ENCODE peak calls at places on chromosomes 2 and 18, in four cellular contexts. One of them, this sample, is unnamed.

GRCh38 chr2:10019174-10019971 is 24.0 kb upstream of the KLF11 start:
- DNase-seq in tibial artery: peak
- DNase-seq in transverse colon: no peak
- DNase-seq in naive B cell: no peak
- DNase-seq in this sample: no peak

GRCh38 chr2:67579791-67580190 is 182.7 kb downstream of the ETAA1 start:
- DNase-seq in naive B cell: no peak
- DNase-seq in transverse colon: no peak
- DNase-seq in tibial artery: no peak
- DNase-seq in this sample: no peak

GRCh38 chr2:20590704-20591515 is 60.0 kb downstream of the HS1BP3 start:
- DNase-seq in tibial artery: peak
- DNase-seq in transverse colon: peak
- DNase-seq in naive B cell: no peak
- DNase-seq in this sample: no peak

GRCh38 chr18:55477537-55478300 is 110.3 kb downstream of the TCF4 start:
- DNase-seq in naive B cell: peak
- DNase-seq in tibial artery: no peak
- DNase-seq in transverse colon: no peak
- DNase-seq in this sample: peak

GRCh38 chr2:68739261-68740183 is 4.9 kb downstream of the ARHGAP25 start:
- DNase-seq in naive B cell: no peak
- DNase-seq in transverse colon: no peak
- DNase-seq in tibial artery: no peak
- DNase-seq in this sample: peak

GRCh38 chr18:24055009-24055804 is 40.7 kb downstream of the TTC39C start:
- DNase-seq in tibial artery: no peak
- DNase-seq in naive B cell: peak
- DNase-seq in transverse colon: no peak
- DNase-seq in this sample: no peak

GRCh38 chr2:160226367-160226766 is 26.3 kb upstream of the ITGB6 start:
- DNase-seq in tibial artery: no peak
- DNase-seq in naive B cell: no peak
- DNase-seq in transverse colon: no peak
- DNase-seq in this sample: no peak

GRCh38 chr2:201220102-201220570 is 37.2 kb downstream of the CASP10 start:
- DNase-seq in naive B cell: peak
- DNase-seq in transverse colon: peak
- DNase-seq in tibial artery: no peak
- DNase-seq in this sample: no peak

GRCh38 chr2:33835926-33836325 is 236.8 kb upstream of the FAM98A start:
- DNase-seq in naive B cell: no peak
- DNase-seq in transverse colon: no peak
- DNase-seq in tibial artery: no peak
- DNase-seq in this sample: no peak

GRCh38 chr2:111048856-111049551 is 71.7 kb upstream of the BCL2L11 start:
- DNase-seq in naive B cell: no peak
- DNase-seq in transverse colon: no peak
- DNase-seq in tibial artery: no peak
- DNase-seq in this sample: no peak

GRCh38 chr18:32769242-32770180 is 3.3 kb downstream of the KLHL14 start:
- DNase-seq in naive B cell: peak
- DNase-seq in tibial artery: no peak
- DNase-seq in transverse colon: no peak
- DNase-seq in this sample: no peak

GRCh38 chr18:68725341-68725740 is 10.4 kb upstream of the TMX3 start:
- DNase-seq in transverse colon: no peak
- DNase-seq in naive B cell: no peak
- DNase-seq in tibial artery: no peak
- DNase-seq in this sample: no peak

GRCh38 chr2:24720310-24720709 is 72.9 kb downstream of the PTRHD1 start:
- DNase-seq in tibial artery: no peak
- DNase-seq in transverse colon: no peak
- DNase-seq in naive B cell: peak
- DNase-seq in this sample: no peak

GRCh38 chr2:173716458-173717052 is 248.6 kb downstream of the SP3 start:
- DNase-seq in tibial artery: no peak
- DNase-seq in transverse colon: no peak
- DNase-seq in naive B cell: no peak
- DNase-seq in this sample: no peak

GRCh38 chr2:45418532-45418931 is 192.5 kb downstream of the SRBD1 start:
- DNase-seq in naive B cell: no peak
- DNase-seq in transverse colon: no peak
- DNase-seq in tibial artery: no peak
- DNase-seq in this sample: no peak

GRCh38 chr2:74239346-74239745 is 40.9 kb downstream of the MTHFD2 start:
- DNase-seq in transverse colon: no peak
- DNase-seq in naive B cell: no peak
- DNase-seq in tibial artery: peak
- DNase-seq in this sample: no peak

GRCh38 chr2:10576456-10576855 is 113.3 kb downstream of the NOL10 start:
- DNase-seq in transverse colon: no peak
- DNase-seq in naive B cell: no peak
- DNase-seq in tibial artery: no peak
- DNase-seq in this sample: no peak

GRCh38 chr18:43590182-43590903 is 313.1 kb upstream of the SYT4 start:
- DNase-seq in naive B cell: no peak
- DNase-seq in transverse colon: no peak
- DNase-seq in tibial artery: peak
- DNase-seq in this sample: no peak